ENCODE peak calls at places on chromosomes 5 and 9, in six cellular contexts. O is right atrium auricular region, X is AG04449, A is pancreas, J is left ventricle myocardium inferior, Y is PC-9. I is an unnamed sample.

GRCh38 chr9:137084526-137084925 is 2.3 kb upstream of the MAN1B1 start:
- DNase-seq in O (no peak), J (no peak), A (peak), Y (no peak), X (no peak), I (no peak)

GRCh38 chr5:176425138-176425537 is 8.8 kb upstream of the CLTB start:
- DNase-seq in X (no peak), J (no peak), A (no peak), Y (peak), O (no peak), I (no peak)

GRCh38 chr5:538801-539468 is 14.7 kb upstream of the SLC9A3 start:
- DNase-seq in O (no peak), X (no peak), Y (no peak), J (peak), A (peak), I (no peak)

GRCh38 chr5:53438486-53439472 is 41.6 kb upstream of the FST start:
- DNase-seq in J (no peak), O (no peak), Y (no peak), X (no peak), A (no peak), I (no peak)

GRCh38 chr5:67021522-67022316 is 174.9 kb downstream of the CD180 start:
- DNase-seq in Y (peak), X (no peak), J (no peak), O (no peak), A (no peak), I (no peak)

GRCh38 chr5:132310141-132310834 is 16.1 kb downstream of the SLC22A4 start:
- DNase-seq in Y (no peak), J (no peak), A (no peak), O (no peak), X (no peak), I (no peak)

GRCh38 chr9:8888592-8888991 is 1089.0 kb upstream of the DMAC1 start:
- DNase-seq in J (no peak), X (no peak), A (no peak), Y (no peak), O (no peak), I (no peak)

GRCh38 chr9:134159566-134160245 is 4.7 kb downstream of the RNU6ATAC start:
- DNase-seq in X (no peak), Y (no peak), J (no peak), O (no peak), A (no peak), I (no peak)

GRCh38 chr9:136088939-136089696 is 6.0 kb downstream of the NACC2 start:
- DNase-seq in X (no peak), A (peak), O (no peak), Y (no peak), J (no peak), I (no peak)

GRCh38 chr5:40221796-40222195 is 457.9 kb upstream of the PTGER4 start:
- DNase-seq in J (no peak), O (no peak), X (peak), A (no peak), Y (no peak), I (no peak)

GRCh38 chr5:98108497-98108896 is 665.0 kb upstream of the RGMB start:
- DNase-seq in X (peak), J (no peak), Y (no peak), A (no peak), O (no peak), I (no peak)

GRCh38 chr5:178306430-178307225 is 74.0 kb upstream of the PHYKPL start:
- DNase-seq in A (no peak), Y (no peak), X (no peak), O (no peak), J (no peak), I (no peak)

GRCh38 chr9:88092699-88093359 is 45.4 kb downstream of the SPATA31C2 start:
- DNase-seq in X (no peak), A (no peak), J (peak), Y (no peak), O (peak), I (no peak)

GRCh38 chr5:140328036-140328764 is 18.2 kb downstream of the HBEGF start:
- DNase-seq in A (no peak), O (no peak), X (no peak), Y (no peak), J (no peak), I (no peak)

GRCh38 chr5:56596154-56596553 is 219.2 kb upstream of the MAP3K1 start:
- DNase-seq in J (no peak), A (no peak), O (no peak), X (no peak), Y (no peak), I (no peak)

GRCh38 chr9:36532353-36532752 is 40.3 kb upstream of the MELK start:
- DNase-seq in J (no peak), Y (no peak), O (no peak), A (peak), X (no peak), I (no peak)

GRCh38 chr5:74272019-74272775 is 368.3 kb downstream of the ENC1 start:
- DNase-seq in A (no peak), Y (peak), J (no peak), X (no peak), O (no peak), I (no peak)

GRCh38 chr9:134182554-134183219 is 18.3 kb upstream of the RNU6ATAC start:
- DNase-seq in A (no peak), O (no peak), X (no peak), Y (no peak), J (no peak), I (no peak)

DNA sequence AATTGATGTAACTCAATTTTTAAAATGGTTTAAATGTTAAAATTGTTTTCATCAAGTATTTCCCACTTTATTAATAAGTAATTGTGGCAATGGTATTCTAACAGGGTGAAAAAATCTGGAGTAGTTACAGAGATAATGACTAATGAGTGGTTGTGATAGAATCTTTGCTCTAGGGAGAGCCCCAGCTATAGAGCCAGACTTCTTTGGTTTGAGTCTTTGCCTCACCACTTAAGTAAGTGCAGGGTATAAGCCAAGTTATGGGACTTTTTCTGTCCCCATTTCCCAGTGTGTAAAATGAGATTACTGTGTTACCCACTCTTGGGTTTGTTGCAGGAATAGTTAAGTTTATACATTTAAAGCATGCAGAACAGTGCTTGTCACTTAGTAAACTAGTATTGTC is 158.1 kb downstream of the FER start:
- DNase-seq in J (no peak), Y (no peak), A (no peak), X (no peak), O (no peak), I (no peak)
- TF ChIP-seq CTCF in J (no peak), Y (no peak), A (no peak), X (no peak), O (no peak), I (no peak)

GRCh38 chr5:51382508-51382758 is 815 bp upstream of the ISL1 start:
- DNase-seq in O (no peak), J (no peak), A (no peak), X (no peak), Y (no peak), I (no peak)

GRCh38 chr5:51381801-51382507 is 1.3 kb upstream of the ISL1 start:
- DNase-seq in X (no peak), O (no peak), Y (no peak), J (no peak), A (no peak), I (no peak)

GRCh38 chr5:51382759-51383493 is at the start of gene ISL1:
- DNase-seq in Y (no peak), J (no peak), O (no peak), A (peak), X (peak), I (no peak)

GRCh38 chr5:51378778-51379652 is 4.2 kb upstream of the ISL1 start:
- DNase-seq in J (no peak), X (no peak), Y (peak), A (no peak), O (no peak), I (no peak)

GRCh38 chr5:51380603-51381207 is 2.5 kb upstream of the ISL1 start:
- DNase-seq in Y (no peak), X (no peak), O (no peak), J (no peak), A (no peak), I (no peak)
- TF ChIP-seq CTCF in Y (peak), X (peak), O (no peak), J (peak), A (no peak), I (peak)

GRCh38 chr5:167582916-167583315 is 708.5 kb upstream of the WWC1 start:
- DNase-seq in A (no peak), O (no peak), Y (no peak), X (no peak), J (no peak), I (no peak)

GRCh38 chr5:167582263-167582662 is 709.2 kb upstream of the WWC1 start:
- DNase-seq in O (no peak), A (no peak), J (no peak), Y (no peak), X (no peak), I (no peak)

GRCh38 chr5:167585184-167585583 is 706.3 kb upstream of the WWC1 start:
- DNase-seq in A (no peak), O (no peak), Y (no peak), J (no peak), X (no peak), I (no peak)

GRCh38 chr5:167592114-167592513 is 699.3 kb upstream of the WWC1 start:
- DNase-seq in X (no peak), O (no peak), Y (no peak), J (no peak), A (no peak), I (no peak)

DNA sequence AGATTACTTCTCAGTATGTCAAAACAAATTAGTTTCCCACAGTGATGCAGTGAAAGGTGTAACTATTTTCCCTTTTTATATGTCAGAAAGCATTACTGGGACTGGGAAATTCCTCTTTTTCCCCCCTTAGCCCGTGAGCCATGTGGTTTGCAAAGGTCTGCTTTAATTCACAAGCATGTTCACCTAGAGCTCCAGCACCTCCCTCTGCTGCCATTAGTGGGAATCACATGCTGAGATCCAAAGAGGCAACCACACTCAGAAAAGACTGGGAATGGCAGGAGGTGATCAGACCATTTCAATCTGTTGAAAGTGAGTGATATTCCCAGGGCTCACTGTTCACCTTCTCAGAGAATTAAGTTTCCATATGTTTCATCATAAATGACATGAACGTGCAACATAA is 703.7 kb upstream of the WWC1 start:
- DNase-seq in O (no peak), J (no peak), Y (no peak), A (no peak), X (no peak), I (no peak)
- TF ChIP-seq CTCF in O (no peak), J (peak), Y (peak), A (no peak), X (peak), I (peak)

GRCh38 chr9:93821307-93821703 is 133.8 kb downstream of the BARX1 start:
- DNase-seq in J (no peak), A (no peak), X (no peak), Y (no peak), O (no peak), I (no peak)

GRCh38 chr9:93822229-93822628 is 132.9 kb downstream of the BARX1 start:
- DNase-seq in O (no peak), X (no peak), J (no peak), A (no peak), Y (no peak), I (no peak)

GRCh38 chr9:93819905-93820304 is 135.2 kb downstream of the BARX1 start:
- DNase-seq in Y (no peak), O (no peak), A (no peak), X (no peak), J (no peak), I (no peak)

GRCh38 chr9:93818795-93819472 is 136.2 kb downstream of the BARX1 start:
- DNase-seq in Y (no peak), A (no peak), J (no peak), O (no peak), X (no peak), I (no peak)

DNA sequence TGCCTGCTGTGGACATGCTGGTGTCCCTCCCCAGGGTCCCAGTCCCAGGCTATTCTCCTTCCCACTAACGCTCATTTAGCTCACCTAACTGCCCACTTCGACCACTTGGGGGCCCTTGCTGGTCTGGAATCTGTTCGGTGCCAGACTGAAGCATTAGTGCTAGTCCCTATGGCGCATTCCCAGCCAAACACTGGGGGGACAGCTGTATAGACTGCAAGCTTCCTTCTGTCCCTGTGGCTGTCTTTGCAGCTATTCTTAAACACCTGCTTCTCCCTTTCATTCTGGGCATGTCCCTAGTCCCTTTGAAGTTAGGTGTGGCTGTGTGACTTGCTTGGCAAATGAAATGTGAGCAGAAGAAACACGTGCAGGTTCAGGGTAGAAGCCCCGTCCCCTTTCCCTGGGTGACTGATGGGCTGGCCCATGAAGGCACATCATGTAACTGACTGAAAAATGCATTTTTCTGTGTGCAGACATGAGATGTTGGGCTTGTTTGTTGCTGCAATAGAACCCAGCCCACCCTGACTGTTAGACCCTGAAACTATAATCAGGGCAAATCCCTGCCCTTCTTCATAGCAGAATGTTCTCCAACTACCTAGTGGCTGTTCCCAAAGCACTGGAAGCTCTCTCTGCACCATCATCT is 134.4 kb downstream of the BARX1 start:
- DNase-seq in J (no peak), O (peak), A (no peak), Y (no peak), X (no peak), I (no peak)
- TF ChIP-seq CTCF in J (no peak), O (no peak), A (no peak), Y (no peak), X (no peak), I (no peak)

GRCh38 chr5:43609752-43610151 is 6.8 kb downstream of the NNT start:
- DNase-seq in O (no peak), X (no peak), A (no peak), Y (no peak), J (no peak), I (no peak)
- TF ChIP-seq CTCF in O (no peak), X (no peak), A (no peak), Y (peak), J (no peak), I (no peak)

GRCh38 chr5:28346696-28347095 is 1308.3 kb upstream of the CDH9 start:
- DNase-seq in J (no peak), X (no peak), O (no peak), A (no peak), Y (no peak), I (no peak)

GRCh38 chr5:28344803-28345433 is 1306.5 kb upstream of the CDH9 start:
- DNase-seq in X (no peak), A (no peak), O (no peak), Y (no peak), J (no peak), I (no peak)
- TF ChIP-seq CTCF in X (no peak), A (peak), O (no peak), Y (peak), J (peak), I (peak)

GRCh38 chr5:90474235-90475107 is at the start of the genes MBLAC2 and POLR3G:
- DNase-seq in X (peak), Y (peak), O (peak), J (peak), A (peak), I (peak)
- TF ChIP-seq CTCF in X (peak), Y (peak), O (no peak), J (peak), A (peak), I (peak)

GRCh38 chr9:25003686-25004085 is 458.0 kb upstream of the IZUMO3 start:
- DNase-seq in A (peak), X (no peak), Y (no peak), O (no peak), J (no peak), I (no peak)
- TF ChIP-seq CTCF in A (no peak), X (no peak), Y (no peak), O (no peak), J (no peak), I (peak)

I was measured in osteocyte.